ENCODE peak calls at places on chromosomes 11 and 22, in nine cellular contexts. One of them, this sample, is unnamed.

GRCh38 chr11:43691332-43691731 is 10.8 kb downstream of the HSD17B12 start:
- DNase-seq in effector memory CD4-positive, alpha-beta T cell: no peak
- DNase-seq in brain microvascular endothelial cell: no peak
- DNase-seq in uterus: no peak
- DNase-seq in left ventricle myocardium inferior: no peak
- DNase-seq in cardiac muscle cell: no peak
- DNase-seq in HCT116: no peak
- DNase-seq in astrocyte of the spinal cord: no peak
- DNase-seq in kidney epithelial cell: no peak
- DNase-seq in this sample: no peak

GRCh38 chr11:17531818-17532131 is 12.4 kb downstream of the USH1C start:
- DNase-seq in cardiac muscle cell: no peak
- DNase-seq in kidney epithelial cell: no peak
- DNase-seq in HCT116: no peak
- DNase-seq in astrocyte of the spinal cord: no peak
- DNase-seq in effector memory CD4-positive, alpha-beta T cell: no peak
- DNase-seq in left ventricle myocardium inferior: no peak
- DNase-seq in uterus: no peak
- DNase-seq in brain microvascular endothelial cell: peak; percentile 73
- DNase-seq in this sample: peak; percentile 49

GRCh38 chr11:32018672-32019071 is 72.2 kb upstream of the RCN1 start:
- DNase-seq in effector memory CD4-positive, alpha-beta T cell: no peak
- DNase-seq in kidney epithelial cell: no peak
- DNase-seq in uterus: no peak
- DNase-seq in brain microvascular endothelial cell: no peak
- DNase-seq in astrocyte of the spinal cord: no peak
- DNase-seq in left ventricle myocardium inferior: no peak
- DNase-seq in cardiac muscle cell: no peak
- DNase-seq in HCT116: no peak
- DNase-seq in this sample: no peak

GRCh38 chr11:92865352-92865751 is 104.1 kb upstream of the MTNR1B start:
- DNase-seq in left ventricle myocardium inferior: no peak
- DNase-seq in astrocyte of the spinal cord: peak; percentile 34
- DNase-seq in cardiac muscle cell: no peak
- DNase-seq in effector memory CD4-positive, alpha-beta T cell: no peak
- DNase-seq in uterus: no peak
- DNase-seq in brain microvascular endothelial cell: peak; percentile 43
- DNase-seq in kidney epithelial cell: no peak
- DNase-seq in HCT116: no peak
- DNase-seq in this sample: peak; percentile 3

GRCh38 chr22:49324527-49325491 is 502.9 kb downstream of the BRD1 start:
- DNase-seq in effector memory CD4-positive, alpha-beta T cell: no peak
- DNase-seq in uterus: no peak
- DNase-seq in HCT116: no peak
- DNase-seq in left ventricle myocardium inferior: no peak
- DNase-seq in kidney epithelial cell: no peak
- DNase-seq in cardiac muscle cell: no peak
- DNase-seq in astrocyte of the spinal cord: no peak
- DNase-seq in brain microvascular endothelial cell: no peak
- DNase-seq in this sample: no peak

GRCh38 chr22:48037618-48038017 is 1275.2 kb downstream of the TBC1D22A start:
- DNase-seq in effector memory CD4-positive, alpha-beta T cell: no peak
- DNase-seq in HCT116: no peak
- DNase-seq in brain microvascular endothelial cell: no peak
- DNase-seq in astrocyte of the spinal cord: no peak
- DNase-seq in cardiac muscle cell: no peak
- DNase-seq in left ventricle myocardium inferior: no peak
- DNase-seq in kidney epithelial cell: no peak
- DNase-seq in uterus: no peak
- DNase-seq in this sample: no peak

GRCh38 chr11:91673705-91674104 is 550.9 kb upstream of the FAT3 start:
- DNase-seq in brain microvascular endothelial cell: no peak
- DNase-seq in astrocyte of the spinal cord: no peak
- DNase-seq in uterus: no peak
- DNase-seq in effector memory CD4-positive, alpha-beta T cell: no peak
- DNase-seq in left ventricle myocardium inferior: no peak
- DNase-seq in cardiac muscle cell: no peak
- DNase-seq in kidney epithelial cell: no peak
- DNase-seq in HCT116: no peak
- DNase-seq in this sample: no peak

GRCh38 chr11:74470526-74470925 is 3.2 kb upstream of the KCNE3 start:
- DNase-seq in cardiac muscle cell: no peak
- DNase-seq in uterus: no peak
- DNase-seq in brain microvascular endothelial cell: no peak
- DNase-seq in astrocyte of the spinal cord: no peak
- DNase-seq in left ventricle myocardium inferior: no peak
- DNase-seq in effector memory CD4-positive, alpha-beta T cell: no peak
- DNase-seq in kidney epithelial cell: no peak
- DNase-seq in HCT116: no peak
- DNase-seq in this sample: no peak

GRCh38 chr11:64234840-64235379 is 526 bp downstream of the VEGFB start:
- DNase-seq in uterus: no peak
- DNase-seq in HCT116: no peak
- DNase-seq in brain microvascular endothelial cell: no peak
- DNase-seq in astrocyte of the spinal cord: no peak
- DNase-seq in effector memory CD4-positive, alpha-beta T cell: peak; percentile 32
- DNase-seq in cardiac muscle cell: peak; percentile 76
- DNase-seq in left ventricle myocardium inferior: peak; percentile 57
- DNase-seq in kidney epithelial cell: no peak
- DNase-seq in this sample: no peak

GRCh38 chr11:13772223-13773046 is 104.0 kb downstream of the FAR1 start:
- DNase-seq in uterus: no peak
- DNase-seq in astrocyte of the spinal cord: peak; percentile 70
- DNase-seq in cardiac muscle cell: peak; percentile 79
- DNase-seq in effector memory CD4-positive, alpha-beta T cell: no peak
- DNase-seq in left ventricle myocardium inferior: no peak
- DNase-seq in brain microvascular endothelial cell: peak; percentile 28
- DNase-seq in kidney epithelial cell: peak; percentile 65
- DNase-seq in HCT116: peak; percentile 67
- DNase-seq in this sample: peak; percentile 75

GRCh38 chr11:22491826-22492225 is 133.8 kb downstream of the FANCF start:
- DNase-seq in left ventricle myocardium inferior: no peak
- DNase-seq in uterus: no peak
- DNase-seq in brain microvascular endothelial cell: no peak
- DNase-seq in effector memory CD4-positive, alpha-beta T cell: no peak
- DNase-seq in kidney epithelial cell: no peak
- DNase-seq in HCT116: no peak
- DNase-seq in cardiac muscle cell: no peak
- DNase-seq in astrocyte of the spinal cord: peak; percentile 55
- DNase-seq in this sample: peak; percentile 82

GRCh38 chr22:17866621-17867020 is 92.4 kb upstream of the BID start:
- DNase-seq in kidney epithelial cell: no peak
- DNase-seq in HCT116: no peak
- DNase-seq in cardiac muscle cell: no peak
- DNase-seq in left ventricle myocardium inferior: no peak
- DNase-seq in uterus: no peak
- DNase-seq in astrocyte of the spinal cord: no peak
- DNase-seq in brain microvascular endothelial cell: no peak
- DNase-seq in effector memory CD4-positive, alpha-beta T cell: no peak
- DNase-seq in this sample: no peak

GRCh38 chr22:37904572-37905533 is 1.2 kb upstream of the MICALL1 start:
- DNase-seq in effector memory CD4-positive, alpha-beta T cell: no peak
- DNase-seq in astrocyte of the spinal cord: peak; percentile 98
- DNase-seq in brain microvascular endothelial cell: peak; percentile 98
- DNase-seq in left ventricle myocardium inferior: peak; percentile 29
- DNase-seq in kidney epithelial cell: peak; percentile 97
- DNase-seq in HCT116: peak; percentile 87
- DNase-seq in cardiac muscle cell: peak; percentile 10
- DNase-seq in uterus: peak; percentile 83
- DNase-seq in this sample: peak; percentile 100
- H3K4me3 ChIP-seq in effector memory CD4-positive, alpha-beta T cell: no peak overlapping the region
- H3K4me3 ChIP-seq in astrocyte of the spinal cord: peak overlapping the region; percentile 33
- H3K4me3 ChIP-seq in brain microvascular endothelial cell: peak overlapping the region; percentile 44
- H3K4me3 ChIP-seq in left ventricle myocardium inferior: peak overlapping the region; percentile 82
- H3K4me3 ChIP-seq in kidney epithelial cell: peak overlapping the region; percentile 76
- H3K4me3 ChIP-seq in HCT116: peak overlapping the region; percentile 57
- H3K4me3 ChIP-seq in cardiac muscle cell: no peak overlapping the region
- H3K4me3 ChIP-seq in uterus: no peak overlapping the region
- H3K4me3 ChIP-seq in this sample: peak overlapping the region; percentile 36

GRCh38 chr11:33044281-33044680 is 4.9 kb downstream of the TCP11L1 start:
- DNase-seq in uterus: no peak
- DNase-seq in brain microvascular endothelial cell: no peak
- DNase-seq in effector memory CD4-positive, alpha-beta T cell: no peak
- DNase-seq in astrocyte of the spinal cord: peak; percentile 69
- DNase-seq in cardiac muscle cell: no peak
- DNase-seq in kidney epithelial cell: no peak
- DNase-seq in HCT116: no peak
- DNase-seq in left ventricle myocardium inferior: no peak
- DNase-seq in this sample: no peak

GRCh38 chr11:33043221-33043833 is 4.0 kb downstream of the TCP11L1 start:
- DNase-seq in cardiac muscle cell: no peak
- DNase-seq in astrocyte of the spinal cord: no peak
- DNase-seq in HCT116: no peak
- DNase-seq in left ventricle myocardium inferior: no peak
- DNase-seq in effector memory CD4-positive, alpha-beta T cell: no peak
- DNase-seq in brain microvascular endothelial cell: no peak
- DNase-seq in kidney epithelial cell: no peak
- DNase-seq in uterus: no peak
- DNase-seq in this sample: no peak

GRCh38 chr11:33040862-33041453 is 1.6 kb downstream of the TCP11L1 start:
- DNase-seq in astrocyte of the spinal cord: no peak
- DNase-seq in HCT116: no peak
- DNase-seq in effector memory CD4-positive, alpha-beta T cell: no peak
- DNase-seq in kidney epithelial cell: no peak
- DNase-seq in uterus: no peak
- DNase-seq in left ventricle myocardium inferior: no peak
- DNase-seq in brain microvascular endothelial cell: no peak
- DNase-seq in cardiac muscle cell: no peak
- DNase-seq in this sample: no peak

GRCh38 chr11:33039274-33040126 is at the start of gene TCP11L1:
- DNase-seq in cardiac muscle cell: peak; percentile 95
- DNase-seq in left ventricle myocardium inferior: peak; percentile 86
- DNase-seq in effector memory CD4-positive, alpha-beta T cell: peak; percentile 59
- DNase-seq in HCT116: peak; percentile 78
- DNase-seq in uterus: peak; percentile 94
- DNase-seq in kidney epithelial cell: no peak
- DNase-seq in astrocyte of the spinal cord: peak; percentile 96
- DNase-seq in brain microvascular endothelial cell: peak; percentile 89
- DNase-seq in this sample: peak; percentile 91

GRCh38 chr11:33040127-33040861 is 922 bp downstream of the TCP11L1 start:
- DNase-seq in brain microvascular endothelial cell: no peak
- DNase-seq in astrocyte of the spinal cord: no peak
- DNase-seq in HCT116: no peak
- DNase-seq in left ventricle myocardium inferior: no peak
- DNase-seq in kidney epithelial cell: no peak
- DNase-seq in effector memory CD4-positive, alpha-beta T cell: no peak
- DNase-seq in uterus: no peak
- DNase-seq in cardiac muscle cell: no peak
- DNase-seq in this sample: peak; percentile 48
- H3K4me3 ChIP-seq in brain microvascular endothelial cell: peak overlapping the region; percentile 89
- H3K4me3 ChIP-seq in astrocyte of the spinal cord: peak overlapping the region; percentile 70
- H3K4me3 ChIP-seq in HCT116: peak overlapping the region; percentile 75
- H3K4me3 ChIP-seq in left ventricle myocardium inferior: peak overlapping the region; percentile 90
- H3K4me3 ChIP-seq in kidney epithelial cell: peak overlapping the region; percentile 75
- H3K4me3 ChIP-seq in effector memory CD4-positive, alpha-beta T cell: peak overlapping the region; percentile 100
- H3K4me3 ChIP-seq in uterus: peak overlapping the region; percentile 91
- H3K4me3 ChIP-seq in cardiac muscle cell: peak overlapping the region; percentile 75
- H3K4me3 ChIP-seq in this sample: peak overlapping the region; percentile 80

GRCh38 chr11:66115638-66116410 is 45.8 kb downstream of the PACS1 start:
- DNase-seq in uterus: no peak
- DNase-seq in effector memory CD4-positive, alpha-beta T cell: no peak
- DNase-seq in astrocyte of the spinal cord: peak; percentile 35
- DNase-seq in left ventricle myocardium inferior: no peak
- DNase-seq in kidney epithelial cell: no peak
- DNase-seq in brain microvascular endothelial cell: no peak
- DNase-seq in cardiac muscle cell: no peak
- DNase-seq in HCT116: no peak
- DNase-seq in this sample: no peak

GRCh38 chr11:66112041-66112491 is 42.0 kb downstream of the PACS1 start:
- DNase-seq in cardiac muscle cell: no peak
- DNase-seq in astrocyte of the spinal cord: no peak
- DNase-seq in uterus: no peak
- DNase-seq in left ventricle myocardium inferior: no peak
- DNase-seq in kidney epithelial cell: no peak
- DNase-seq in effector memory CD4-positive, alpha-beta T cell: no peak
- DNase-seq in brain microvascular endothelial cell: no peak
- DNase-seq in HCT116: no peak
- DNase-seq in this sample: no peak

GRCh38 chr11:66111158-66111557 is 41.1 kb downstream of the PACS1 start:
- DNase-seq in brain microvascular endothelial cell: no peak
- DNase-seq in kidney epithelial cell: no peak
- DNase-seq in uterus: no peak
- DNase-seq in HCT116: no peak
- DNase-seq in cardiac muscle cell: no peak
- DNase-seq in left ventricle myocardium inferior: no peak
- DNase-seq in astrocyte of the spinal cord: no peak
- DNase-seq in effector memory CD4-positive, alpha-beta T cell: no peak
- DNase-seq in this sample: no peak

GRCh38 chr11:66113132-66113856 is 43.2 kb downstream of the PACS1 start:
- DNase-seq in left ventricle myocardium inferior: no peak
- DNase-seq in HCT116: peak; percentile 43
- DNase-seq in cardiac muscle cell: no peak
- DNase-seq in effector memory CD4-positive, alpha-beta T cell: no peak
- DNase-seq in uterus: no peak
- DNase-seq in kidney epithelial cell: peak; percentile 71
- DNase-seq in astrocyte of the spinal cord: peak; percentile 89
- DNase-seq in brain microvascular endothelial cell: peak; percentile 84
- DNase-seq in this sample: peak; percentile 93

GRCh38 chr11:66112640-66113098 is 42.6 kb downstream of the PACS1 start:
- DNase-seq in kidney epithelial cell: no peak
- DNase-seq in effector memory CD4-positive, alpha-beta T cell: no peak
- DNase-seq in left ventricle myocardium inferior: no peak
- DNase-seq in brain microvascular endothelial cell: peak; percentile 63
- DNase-seq in HCT116: no peak
- DNase-seq in astrocyte of the spinal cord: peak; percentile 71
- DNase-seq in cardiac muscle cell: no peak
- DNase-seq in uterus: no peak
- DNase-seq in this sample: peak; percentile 87
- H3K4me3 ChIP-seq in kidney epithelial cell: no peak overlapping the region
- H3K4me3 ChIP-seq in effector memory CD4-positive, alpha-beta T cell: no peak overlapping the region
- H3K4me3 ChIP-seq in left ventricle myocardium inferior: no peak overlapping the region
- H3K4me3 ChIP-seq in brain microvascular endothelial cell: no peak overlapping the region
- H3K4me3 ChIP-seq in HCT116: peak overlapping the region; percentile 1
- H3K4me3 ChIP-seq in astrocyte of the spinal cord: no peak overlapping the region
- H3K4me3 ChIP-seq in cardiac muscle cell: no peak overlapping the region
- H3K4me3 ChIP-seq in uterus: no peak overlapping the region
- H3K4me3 ChIP-seq in this sample: no peak overlapping the region

DNA sequence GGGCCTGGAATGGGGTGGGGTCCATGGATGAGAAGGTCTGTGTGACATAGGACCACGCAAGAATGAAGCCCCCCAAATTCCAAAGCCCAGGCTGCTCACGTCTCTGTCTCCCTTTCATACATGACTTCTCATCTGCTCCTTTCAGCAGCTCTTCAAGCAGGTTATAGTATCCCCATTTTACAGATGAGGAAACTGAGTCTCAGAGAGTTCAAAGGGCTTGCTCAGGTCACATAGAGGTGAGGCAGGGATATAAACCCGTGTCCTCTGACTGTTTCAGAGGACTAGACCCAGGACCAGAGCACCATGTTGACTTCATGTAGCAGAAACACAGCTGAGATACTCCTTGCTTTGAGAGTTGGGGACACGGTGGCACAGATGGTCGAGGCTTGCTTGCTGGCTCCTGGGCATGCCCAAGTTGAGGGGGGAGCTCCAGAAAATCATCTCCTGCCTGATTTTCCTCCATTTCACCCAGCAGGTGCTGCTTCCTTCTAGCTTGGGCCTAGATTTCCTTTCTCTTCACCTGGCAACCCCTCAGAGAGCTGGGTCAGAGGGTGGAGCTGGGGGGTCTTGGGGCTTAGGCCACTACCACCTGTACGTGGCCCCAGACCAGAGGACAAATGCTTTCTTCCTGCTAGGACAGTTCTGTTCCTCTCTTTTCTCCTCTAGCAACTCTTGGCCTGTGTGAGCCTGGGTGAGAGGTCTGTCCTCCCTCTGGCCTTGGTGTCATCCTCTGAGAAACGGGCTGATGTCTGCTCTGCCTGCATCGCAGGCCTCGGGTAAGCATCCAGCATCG is 24.1 kb upstream of the THY1 start:
- DNase-seq in left ventricle myocardium inferior: no peak
- DNase-seq in HCT116: no peak
- DNase-seq in cardiac muscle cell: no peak
- DNase-seq in kidney epithelial cell: no peak
- DNase-seq in brain microvascular endothelial cell: no peak
- DNase-seq in astrocyte of the spinal cord: no peak
- DNase-seq in effector memory CD4-positive, alpha-beta T cell: no peak
- DNase-seq in uterus: no peak
- DNase-seq in this sample: no peak
- H3K4me3 ChIP-seq in left ventricle myocardium inferior: no peak overlapping the region
- H3K4me3 ChIP-seq in HCT116: no peak overlapping the region
- H3K4me3 ChIP-seq in cardiac muscle cell: no peak overlapping the region
- H3K4me3 ChIP-seq in kidney epithelial cell: no peak overlapping the region
- H3K4me3 ChIP-seq in brain microvascular endothelial cell: no peak overlapping the region
- H3K4me3 ChIP-seq in astrocyte of the spinal cord: no peak overlapping the region
- H3K4me3 ChIP-seq in effector memory CD4-positive, alpha-beta T cell: no peak overlapping the region
- H3K4me3 ChIP-seq in uterus: no peak overlapping the region
- H3K4me3 ChIP-seq in this sample: no peak overlapping the region

This sample was measured in fibroblast of mammary gland.